ENCODE peak calls at places on chromosomes 12 and 14, in seven cellular contexts. U is stimulated activated CD8-positive, alpha-beta memory T cell treated with anti-CD3 and anti-CD28 coated beads, Interleukin-4, amount 100 ng/mL, for 4 hours; X is fibroblast of the conjunctiva; O is NCI-H345; G is BE2C; C is ACHN; K is NCI-H1092. J is an unnamed sample.

GRCh38 chr12:19542606-19543005 is 103.3 kb downstream of the AEBP2 start:
- DNase-seq in U (no peak), X (no peak), O (no peak), G (no peak), C (no peak), K (no peak), J (no peak)

GRCh38 chr14:77980475-77981321 is 180.8 kb downstream of the ADCK1 start:
- DNase-seq in U (no peak), X (no peak), O (peak), G (no peak), C (no peak), K (no peak), J (peak)

GRCh38 chr12:108770963-108771362 is 39.6 kb upstream of the CORO1C start:
- DNase-seq in U (no peak), X (no peak), O (no peak), G (no peak), C (no peak), K (no peak), J (no peak)

GRCh38 chr12:63151898-63152700 is 1.1 kb upstream of the AVPR1A start:
- DNase-seq in U (no peak), X (peak), O (peak), G (peak), C (peak), K (peak), J (peak)

GRCh38 chr14:76091036-76091435 is 60.7 kb upstream of the GPATCH2L start:
- DNase-seq in U (no peak), X (no peak), O (no peak), G (peak), C (no peak), K (no peak), J (no peak)

GRCh38 chr12:99722690-99723486 is 75.3 kb downstream of the GARIN6 start:
- DNase-seq in U (no peak), X (no peak), O (no peak), G (peak), C (no peak), K (no peak), J (peak)

GRCh38 chr12:12185424-12185823 is 81.4 kb downstream of the LRP6 start:
- DNase-seq in U (no peak), X (no peak), O (no peak), G (no peak), C (no peak), K (no peak), J (no peak)

GRCh38 chr14:33184587-33184986 is 245.9 kb downstream of the NPAS3 start:
- DNase-seq in U (no peak), X (peak), O (peak), G (peak), C (no peak), K (peak), J (no peak)

J was measured in islet precursor cell.